ENCODE peak calls at places on chromosomes 6 and 20, in five cellular contexts. Z is cardiac muscle cell, I is renal cortical epithelial cell, D is KG1, Q is AG09319. V is an unnamed sample.
A peak's percentile ranks its signal among the peaks of the same experiment; 100 is the strongest.

GRCh38 chr6:136791296-136792065 is 796 bp downstream of the MAP3K5 start:
- DNase-seq in Z (peak; percentile 48), I (peak; percentile 55), D (peak; percentile 55), Q (peak; percentile 25), V (peak; percentile 63)

GRCh38 chr6:159594750-159595117 is 98.3 kb downstream of the SOD2 start:
- DNase-seq in Z (no peak), I (peak; percentile 91), D (no peak), Q (no peak), V (peak; percentile 91)

GRCh38 chr6:2745246-2745645 is 5.5 kb downstream of the MYLK4 start:
- DNase-seq in Z (no peak), I (no peak), D (no peak), Q (no peak), V (no peak)

GRCh38 chr6:18260448-18261106 is 3.8 kb downstream of the DEK start:
- DNase-seq in Z (no peak), I (peak; percentile 68), D (no peak), Q (no peak), V (no peak)

GRCh38 chr20:1334761-1335160 is 5.8 kb upstream of the SDCBP2 start:
- DNase-seq in Z (no peak), I (no peak), D (no peak), Q (no peak), V (no peak)

GRCh38 chr6:76942203-76942971 is 520.9 kb downstream of the HTR1B start:
- DNase-seq in Z (no peak), I (peak; percentile 8), D (no peak), Q (no peak), V (no peak)

GRCh38 chr20:41613321-41613720 is 4.9 kb downstream of the CHD6 start:
- DNase-seq in Z (no peak), I (no peak), D (no peak), Q (no peak), V (no peak)

GRCh38 chr6:43910149-43910637 is 140.2 kb downstream of the VEGFA start:
- DNase-seq in Z (no peak), I (no peak), D (no peak), Q (no peak), V (no peak)

GRCh38 chr6:130001229-130001554 is 17.2 kb upstream of the L3MBTL3 start:
- DNase-seq in Z (no peak), I (no peak), D (no peak), Q (no peak), V (no peak)

GRCh38 chr6:152981989-152982767 is 663 bp downstream of the FBXO5 start:
- DNase-seq in Z (no peak), I (no peak), D (no peak), Q (no peak), V (no peak)

GRCh38 chr6:35367646-35368037 is 25.3 kb downstream of the PPARD start:
- DNase-seq in Z (no peak), I (no peak), D (no peak), Q (no peak), V (no peak)

GRCh38 chr6:44000164-44000842 is 126.9 kb downstream of the MRPL14 start:
- DNase-seq in Z (no peak), I (peak; percentile 74), D (no peak), Q (no peak), V (no peak)

GRCh38 chr6:4665489-4666417 is 110.5 kb upstream of the CDYL start:
- DNase-seq in Z (no peak), I (no peak), D (no peak), Q (no peak), V (peak; percentile 19)

GRCh38 chr6:169932491-169932890 is 181.1 kb downstream of the ERMARD start:
- DNase-seq in Z (no peak), I (peak; percentile 18), D (no peak), Q (no peak), V (no peak)

GRCh38 chr6:156752666-156753301 is 24.4 kb upstream of the ARID1B start:
- DNase-seq in Z (no peak), I (peak; percentile 68), D (no peak), Q (no peak), V (peak; percentile 15)

GRCh38 chr20:8394308-8394945 is 262.4 kb downstream of the PLCB1 start:
- DNase-seq in Z (no peak), I (peak; percentile 84), D (no peak), Q (peak; percentile 23), V (no peak)

GRCh38 chr6:27247133-27247836 is at the start of gene PRSS16:
- DNase-seq in Z (no peak), I (no peak), D (no peak), Q (no peak), V (no peak)

GRCh38 chr6:43478008-43478372 is 620 bp downstream of the TJAP1 start:
- DNase-seq in Z (no peak), I (no peak), D (no peak), Q (no peak), V (no peak)